ENCODE peak calls at places on chromosomes 7 and 10, in nine cellular contexts. Z is left ventricle myocardium inferior; Q is adrenal gland; W is PC-9; X is adipocyte; Y is CD4-positive, alpha-beta memory T cell; T is DND-41; E is GM23248; C is NT2/D1. D is an unnamed sample. For H3K4me1, the result is how much of the 10 kb centered on the place peaks cover.

GRCh38 chr10:6070647-6071046 is 8.5 kb upstream of the IL2RA start:
- DNase-seq in Q (no peak), Y (no peak), Z (no peak), T (no peak), X (no peak), W (no peak), E (peak), C (no peak), D (no peak)

GRCh38 chr7:54932818-54933543 is 85.8 kb upstream of the EGFR start:
- DNase-seq in X (peak), E (peak), Y (no peak), Q (peak), W (peak), T (peak), C (peak), Z (peak), D (no peak)

GRCh38 chr7:111115966-111116365 is 25.0 kb downstream of the LRRN3 start:
- DNase-seq in W (no peak), C (no peak), Z (no peak), Q (no peak), T (no peak), Y (no peak), X (no peak), E (no peak), D (no peak)

GRCh38 chr7:65477326-65477725 is 103.7 kb downstream of the ZNF92 start:
- DNase-seq in E (peak), T (no peak), C (peak), Q (no peak), X (peak), W (peak), Z (no peak), Y (no peak), D (no peak)

GRCh38 chr7:18278306-18278705 is 217.2 kb upstream of the HDAC9 start:
- DNase-seq in T (no peak), Z (no peak), W (no peak), C (no peak), Q (no peak), Y (no peak), X (peak), E (no peak), D (no peak)

GRCh38 chr7:85274452-85274851 is 87.6 kb upstream of the SEMA3D start:
- DNase-seq in Y (no peak), C (no peak), T (no peak), X (no peak), Q (no peak), E (no peak), W (no peak), Z (no peak), D (no peak)

GRCh38 chr10:62873866-62874265 is 57.7 kb upstream of the EGR2 start:
- DNase-seq in T (no peak), Z (no peak), W (no peak), Y (no peak), E (no peak), C (no peak), Q (no peak), X (no peak), D (no peak)

GRCh38 chr10:28717659-28718201 is 40.4 kb downstream of the BAMBI start:
- DNase-seq in T (no peak), Q (no peak), X (no peak), Y (no peak), E (no peak), W (no peak), C (no peak), Z (no peak), D (no peak)

GRCh38 chr10:35652824-35653223 is 10.7 kb upstream of the FZD8 start:
- DNase-seq in T (no peak), X (no peak), Q (no peak), E (no peak), W (no peak), C (no peak), Z (no peak), Y (no peak), D (no peak)

GRCh38 chr7:127447326-127447945 is 54.9 kb upstream of the ZNF800 start:
- DNase-seq in Q (peak), Y (peak), W (peak), T (peak), X (peak), Z (no peak), E (peak), C (peak), D (peak)

GRCh38 chr7:44894881-44895600 is 9.7 kb upstream of the PURB start:
- DNase-seq in X (no peak), T (no peak), Z (no peak), W (no peak), E (no peak), C (no peak), Q (no peak), Y (no peak), D (no peak)

GRCh38 chr10:63781226-63781625 is 260.0 kb downstream of the REEP3 start:
- DNase-seq in C (no peak), Y (no peak), T (no peak), W (no peak), X (no peak), E (no peak), Z (no peak), Q (no peak), D (no peak)

GRCh38 chr10:14276200-14276599 is 54.5 kb downstream of the FRMD4A start:
- DNase-seq in T (no peak), C (no peak), W (no peak), Q (no peak), E (no peak), Y (no peak), X (no peak), Z (no peak), D (no peak)

GRCh38 chr7:131235489-131236317 is 92.0 kb upstream of the MKLN1 start:
- DNase-seq in E (peak), T (peak), Z (no peak), C (no peak), Y (peak), X (peak), W (peak), Q (peak), D (peak)

GRCh38 chr7:30800785-30801252 is 29.6 kb downstream of the MINDY4 start:
- DNase-seq in C (peak), Y (peak), Q (peak), T (peak), E (peak), X (peak), W (peak), Z (no peak), D (no peak)

GRCh38 chr7:47806701-47807103 is 141.6 kb downstream of the PKD1L1 start:
- DNase-seq in Q (peak), X (no peak), W (no peak), E (no peak), Y (no peak), Z (peak), T (no peak), C (no peak), D (no peak)

GRCh38 chr7:41701542-41701941 is 1.3 kb downstream of the INHBA start:
- DNase-seq in X (peak), Z (no peak), T (no peak), W (peak), E (no peak), C (no peak), Q (no peak), Y (no peak), D (no peak)

GRCh38 chr7:42980514-42980913 is 48.3 kb downstream of the MRPL32 start:
- DNase-seq in Z (no peak), T (no peak), Q (no peak), C (no peak), Y (no peak), W (no peak), X (no peak), E (no peak), D (no peak)

GRCh38 chr7:98935811-98936210 is 57.5 kb downstream of the TRRAP start:
- DNase-seq in E (peak), X (peak), Z (no peak), Q (no peak), W (no peak), Y (no peak), C (no peak), T (no peak), D (no peak)

GRCh38 chr10:73873843-73874215 is 526 bp downstream of the CAMK2G start:
- DNase-seq in C (no peak), Z (no peak), W (no peak), Y (no peak), X (no peak), Q (no peak), T (peak), E (no peak), D (no peak)

GRCh38 chr7:143015926-143016490 is 10.9 kb downstream of the OR9A2 start:
- DNase-seq in Y (no peak), E (peak), Q (no peak), Z (no peak), C (no peak), W (no peak), X (peak), T (no peak), D (no peak)

GRCh38 chr10:77279207-77279606 is 358.4 kb downstream of the KCNMA1 start:
- DNase-seq in T (peak), W (no peak), Y (no peak), E (peak), Z (no peak), X (no peak), C (no peak), Q (peak), D (no peak)

GRCh38 chr7:123537026-123537642 is 2.7 kb upstream of the IQUB start:
- DNase-seq in X (peak), Q (no peak), Z (no peak), W (no peak), E (peak), C (no peak), Y (peak), T (no peak), D (peak)

GRCh38 chr7:122790132-122790531 is 87.4 kb upstream of the RNF148 start:
- DNase-seq in Z (no peak), Q (no peak), E (no peak), Y (no peak), T (no peak), X (no peak), C (no peak), W (no peak), D (no peak)

GRCh38 chr10:7481382-7481765 is 70.5 kb upstream of the SFMBT2 start:
- DNase-seq in Z (no peak), C (no peak), Q (no peak), X (no peak), Y (no peak), W (no peak), E (no peak), T (no peak), D (no peak)

DNA sequence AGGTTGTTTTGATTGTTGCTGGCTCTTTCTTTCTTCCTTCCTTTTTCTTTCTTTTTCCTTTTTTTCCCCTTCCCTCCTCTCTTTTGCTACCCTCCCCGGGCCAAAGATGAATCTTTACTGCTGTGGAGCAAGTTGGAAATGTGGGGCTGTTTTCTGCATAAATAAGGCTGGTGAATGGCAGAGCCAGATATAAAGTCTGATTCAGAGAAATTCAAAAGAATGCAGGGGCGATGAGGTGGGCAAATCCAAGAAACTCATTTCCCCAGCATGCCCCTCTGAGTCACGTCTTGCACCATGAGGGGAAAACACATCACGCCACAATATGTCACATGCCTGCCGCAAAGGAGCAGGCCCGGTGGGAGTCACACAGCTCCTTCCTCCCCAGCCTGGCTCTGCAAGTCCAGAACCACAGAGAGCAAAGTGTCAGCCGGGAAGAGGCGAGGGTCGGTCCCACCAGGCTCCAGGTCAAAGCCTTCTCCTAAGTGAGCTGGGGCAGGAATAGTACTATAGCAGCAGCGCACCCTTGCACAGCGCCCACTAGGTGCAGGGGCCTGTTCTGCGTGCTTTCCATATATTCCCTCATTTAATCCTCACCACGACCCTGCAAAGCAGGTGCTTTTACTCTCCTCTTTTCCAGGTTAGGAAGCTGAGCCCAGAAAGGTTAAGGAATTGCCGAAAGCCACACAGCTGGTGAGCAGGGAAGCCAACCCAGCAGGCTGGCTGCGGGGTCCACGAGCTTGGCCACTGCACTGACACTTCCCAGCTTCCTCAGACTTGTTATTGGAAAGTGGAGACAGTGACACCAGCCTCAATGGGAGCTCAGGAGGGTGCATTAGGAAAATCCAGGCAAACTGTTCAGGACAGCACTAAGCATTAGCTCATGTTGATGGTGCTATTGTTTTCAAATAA is 94.1 kb upstream of the ZMIZ1 start:
- DNase-seq in X (peak), E (peak), T (peak), Z (peak), W (peak), C (peak), Y (peak), Q (peak), D (peak)
- H3K4me3 ChIP-seq in X (peak), E (peak), T (peak), Z (peak), W (peak), C (peak), Y (peak), Q (no peak), D (peak)

GRCh38 chr10:128930422-128930821 is 536.6 kb upstream of the MGMT start:
- DNase-seq in X (no peak), W (no peak), Q (no peak), Z (no peak), Y (no peak), C (no peak), E (no peak), T (no peak), D (no peak)

GRCh38 chr10:128938488-128938887 is 528.6 kb upstream of the MGMT start:
- DNase-seq in Z (no peak), T (no peak), W (no peak), X (no peak), C (no peak), Q (no peak), E (no peak), Y (no peak), D (no peak)

GRCh38 chr10:128932071-128932820 is 534.8 kb upstream of the MGMT start:
- DNase-seq in E (no peak), X (no peak), Y (no peak), T (no peak), C (no peak), Z (no peak), Q (no peak), W (no peak), D (no peak)

GRCh38 chr10:128936392-128936791 is 530.6 kb upstream of the MGMT start:
- DNase-seq in Y (no peak), C (no peak), X (no peak), T (no peak), Z (no peak), Q (no peak), E (no peak), W (no peak), D (no peak)

GRCh38 chr10:128934492-128934891 is 532.5 kb upstream of the MGMT start:
- DNase-seq in Z (no peak), Y (no peak), C (no peak), T (peak), X (no peak), W (no peak), E (no peak), Q (no peak), D (no peak)
- H3K4me1 ChIP-seq in Z (under half), Y (under half), C (under half), T (under half), X (under half), W (under half), E (under half), Q (under half), D (under half)

GRCh38 chr10:127908106-127908957 is 1.4 kb downstream of the PTPRE start:
- DNase-seq in C (no peak), E (peak), T (no peak), W (peak), Q (peak), X (no peak), Z (no peak), Y (no peak), D (no peak)
- H3K4me3 ChIP-seq in C (no peak), E (peak), T (no peak), W (peak), Q (no peak), X (peak), Z (peak), Y (no peak), D (no peak)

GRCh38 chr7:13988011-13988410 is 1.5 kb downstream of the ETV1 start:
- DNase-seq in Q (no peak), X (peak), Z (no peak), E (peak), C (no peak), T (no peak), Y (no peak), W (no peak), D (no peak)

GRCh38 chr7:13986208-13986607 is 3.3 kb downstream of the ETV1 start:
- DNase-seq in W (no peak), X (no peak), E (no peak), C (no peak), Y (no peak), Z (no peak), Q (no peak), T (no peak), D (no peak)

GRCh38 chr7:13987395-13987794 is 2.1 kb downstream of the ETV1 start:
- DNase-seq in Z (no peak), Y (no peak), X (no peak), W (no peak), Q (no peak), C (no peak), E (peak), T (no peak), D (no peak)

GRCh38 chr7:13982940-13983677 is 6.4 kb downstream of the ETV1 start:
- DNase-seq in X (no peak), Q (no peak), Y (no peak), Z (no peak), W (no peak), E (no peak), C (no peak), T (no peak), D (no peak)

GRCh38 chr7:13984831-13985685 is 4.4 kb downstream of the ETV1 start:
- DNase-seq in T (no peak), Y (no peak), C (peak), X (no peak), W (no peak), Z (no peak), E (no peak), Q (no peak), D (no peak)
- H3K4me1 ChIP-seq in T (under half), Y (under half), C (under half), X (under half), W (under half), Z (half or more), E (half or more), Q (under half), D (under half)

GRCh38 chr7:33906697-33907096 is 1.4 kb downstream of the BMPER start:
- DNase-seq in Y (no peak), Q (no peak), X (no peak), Z (no peak), W (no peak), C (no peak), E (no peak), T (no peak), D (no peak)

GRCh38 chr7:33909755-33910154 is 4.4 kb downstream of the BMPER start:
- DNase-seq in E (peak), Y (no peak), T (no peak), C (no peak), Z (no peak), X (no peak), W (no peak), Q (no peak), D (no peak)

GRCh38 chr7:33905389-33906032 is at the start of gene BMPER:
- DNase-seq in Z (peak), T (no peak), E (peak), Y (no peak), X (peak), C (peak), Q (no peak), W (peak), D (no peak)

GRCh38 chr7:33909312-33909711 is 4.0 kb downstream of the BMPER start:
- DNase-seq in X (no peak), T (no peak), E (no peak), C (no peak), Z (no peak), Y (no peak), Q (no peak), W (no peak), D (no peak)

GRCh38 chr7:33907625-33908024 is 2.3 kb downstream of the BMPER start:
- DNase-seq in Y (no peak), E (no peak), C (no peak), X (no peak), T (no peak), Z (no peak), W (no peak), Q (no peak), D (no peak)
- H3K4me3 ChIP-seq in Y (no peak), E (peak), C (no peak), X (peak), T (no peak), Z (no peak), W (no peak), Q (no peak), D (no peak)

GRCh38 chr7:38425509-38425908 is 152.1 kb upstream of the TARP start:
- DNase-seq in E (no peak), Q (no peak), W (no peak), T (no peak), C (no peak), Z (no peak), X (no peak), Y (peak), D (no peak)
- H3K4me1 ChIP-seq in E (under half), Q (under half), W (under half), T (under half), C (under half), Z (under half), X (under half), Y (under half), D (under half)

DNA sequence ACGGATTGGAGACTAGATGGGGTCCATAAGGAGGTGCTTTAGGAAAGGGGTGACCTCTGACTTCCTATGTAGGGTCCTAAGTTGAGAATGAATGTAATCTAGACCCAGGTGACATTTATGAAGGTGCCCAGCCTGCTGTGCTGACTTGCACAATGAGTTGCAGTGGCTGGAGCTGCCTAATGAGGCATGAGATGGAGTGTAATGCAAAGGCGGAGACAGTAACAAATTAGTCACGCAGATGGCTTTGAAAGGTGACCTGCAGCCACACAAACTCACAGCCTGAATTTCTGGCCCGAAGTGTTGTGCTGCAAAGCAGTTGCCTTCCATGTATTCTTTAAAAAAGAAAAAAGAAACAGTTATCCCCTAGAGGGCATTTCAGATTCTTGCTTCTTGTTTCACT is 239.8 kb downstream of the ADRA2A start:
- DNase-seq in X (no peak), E (no peak), Y (no peak), C (no peak), Q (no peak), Z (no peak), T (no peak), W (no peak), D (no peak)
- H3K4me3 ChIP-seq in X (peak), E (no peak), Y (no peak), C (no peak), Q (no peak), Z (no peak), T (no peak), W (no peak), D (no peak)

GRCh38 chr10:11223081-11223480 is 205.4 kb downstream of the CELF2 start:
- DNase-seq in Q (no peak), E (no peak), Y (no peak), C (no peak), Z (no peak), X (no peak), W (no peak), T (no peak), D (no peak)
- H3K4me1 ChIP-seq in Q (under half), E (under half), Y (half or more), C (under half), Z (half or more), X (under half), W (under half), T (under half), D (half or more)